ENCODE peak calls at places on chromosomes 13 and 19, in nine cellular contexts. P is A549, Z is AG04450, V is Peyer's patch, R is tibial nerve, X is right lobe of liver, I is tibial artery, F is left ventricle myocardium inferior, O is upper lobe of left lung. L is an unnamed sample.

GRCh38 chr19:42436006-42436405 is 6.7 kb downstream of the CXCL17 start:
- DNase-seq in P (no peak), Z (no peak), V (no peak), R (peak; percentile 35), X (no peak), I (no peak), F (no peak), O (peak; percentile 78), L (no peak)

GRCh38 chr13:102700088-102701031 is 5.5 kb upstream of the METTL21C start:
- DNase-seq in P (no peak), Z (no peak), V (no peak), R (no peak), X (no peak), I (peak; percentile 31), F (no peak), O (no peak), L (no peak)

GRCh38 chr13:79119578-79120107 is 286.4 kb downstream of the RBM26 start:
- DNase-seq in P (no peak), Z (no peak), V (no peak), R (no peak), X (no peak), I (no peak), F (no peak), O (no peak), L (no peak)

GRCh38 chr13:97223711-97224461 is 1.8 kb downstream of the MBNL2 start:
- DNase-seq in P (peak; percentile 53), Z (peak; percentile 83), V (peak; percentile 62), R (no peak), X (peak; percentile 54), I (peak; percentile 72), F (peak; percentile 29), O (peak; percentile 81), L (peak; percentile 51)

GRCh38 chr19:7916908-7917291 is 2.3 kb downstream of the TGFBR3L start:
- DNase-seq in P (no peak), Z (no peak), V (no peak), R (no peak), X (peak; percentile 52), I (no peak), F (no peak), O (no peak), L (no peak)

GRCh38 chr13:22061371-22061805 is 390.5 kb downstream of the FGF9 start:
- DNase-seq in P (no peak), Z (no peak), V (no peak), R (no peak), X (no peak), I (no peak), F (no peak), O (no peak), L (no peak)

GRCh38 chr19:19686580-19686979 is 17.9 kb downstream of the ZNF101 start:
- DNase-seq in P (no peak), Z (no peak), V (no peak), R (no peak), X (no peak), I (no peak), F (no peak), O (no peak), L (no peak)

GRCh38 chr13:22041741-22042140 is 370.9 kb downstream of the FGF9 start:
- DNase-seq in P (no peak), Z (no peak), V (no peak), R (no peak), X (no peak), I (no peak), F (no peak), O (no peak), L (no peak)

GRCh38 chr19:6817179-6817578 is 44.7 kb downstream of the VAV1 start:
- DNase-seq in P (no peak), Z (no peak), V (no peak), R (no peak), X (no peak), I (no peak), F (no peak), O (no peak), L (no peak)
- H3K9me3 ChIP-seq in P (peaks cover 12% of the 10 kb centered on the region), Z (peaks cover 41% of the 10 kb centered on the region), V (no peaks in the 10 kb centered on the region), R (no peaks in the 10 kb centered on the region), X (no peaks in the 10 kb centered on the region), I (no peaks in the 10 kb centered on the region), F (peaks cover 36% of the 10 kb centered on the region), O (no peaks in the 10 kb centered on the region), L (no peaks in the 10 kb centered on the region)

DNA sequence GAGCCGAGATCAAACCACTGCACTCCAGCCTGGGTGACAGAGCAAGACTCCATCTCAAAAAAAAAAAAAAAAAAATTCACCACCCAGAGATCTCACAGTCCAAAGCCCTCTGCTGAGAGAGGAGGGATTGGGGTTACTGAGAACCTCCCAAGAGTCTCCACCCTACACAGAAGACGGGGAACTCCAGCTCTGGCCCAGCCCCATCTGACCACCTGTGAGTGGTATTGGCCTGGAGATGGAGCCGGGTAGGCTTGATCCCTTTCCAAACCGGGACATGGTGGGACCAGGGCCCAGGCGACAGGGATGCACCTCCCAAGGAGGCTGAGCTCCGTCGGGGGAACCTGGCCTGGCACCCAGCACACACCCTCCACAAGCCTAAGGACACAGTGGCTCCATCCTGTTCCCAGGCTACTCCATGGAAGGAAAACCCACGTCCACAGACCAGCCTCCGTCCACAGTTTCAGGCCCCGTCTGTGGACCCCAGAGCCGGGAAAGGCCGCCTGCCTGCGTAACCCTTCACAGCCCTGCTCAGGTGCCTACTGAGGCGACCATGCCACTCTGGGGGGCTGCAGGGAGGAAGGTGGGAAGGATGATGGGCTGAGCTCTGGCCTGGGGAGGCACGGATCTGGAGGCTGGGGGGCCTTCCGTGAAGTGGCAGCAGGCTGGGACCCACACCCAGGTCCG is 1.8 kb downstream of the TMEM259 start:
- DNase-seq in P (no peak), Z (no peak), V (no peak), R (no peak), X (no peak), I (no peak), F (peak; percentile 15), O (no peak), L (no peak)
- H3K4me3 ChIP-seq in P (peak overlapping the region; percentile 81), Z (peak overlapping the region; percentile 91), V (peak overlapping the region; percentile 89), R (no peak overlapping the region), X (peak overlapping the region; percentile 72), I (peak overlapping the region; percentile 96), F (peak overlapping the region; percentile 89), O (peak overlapping the region; percentile 99), L (peak overlapping the region; percentile 62)

GRCh38 chr19:13062317-13062716 is 40.3 kb downstream of the LYL1 start:
- DNase-seq in P (no peak), Z (no peak), V (no peak), R (no peak), X (no peak), I (no peak), F (no peak), O (no peak), L (no peak)

GRCh38 chr19:13060964-13061927 is 41.4 kb downstream of the LYL1 start:
- DNase-seq in P (peak; percentile 68), Z (no peak), V (peak; percentile 82), R (peak; percentile 85), X (peak; percentile 79), I (peak; percentile 84), F (peak; percentile 89), O (peak; percentile 83), L (peak; percentile 82)

GRCh38 chr19:13063461-13064091 is 39.1 kb downstream of the LYL1 start:
- DNase-seq in P (no peak), Z (no peak), V (no peak), R (no peak), X (no peak), I (peak; percentile 56), F (peak; percentile 67), O (no peak), L (no peak)

GRCh38 chr19:13066231-13066630 is 36.4 kb downstream of the LYL1 start:
- DNase-seq in P (no peak), Z (no peak), V (no peak), R (no peak), X (no peak), I (no peak), F (no peak), O (no peak), L (no peak)

GRCh38 chr19:13064092-13064489 is 38.6 kb downstream of the LYL1 start:
- DNase-seq in P (no peak), Z (no peak), V (no peak), R (no peak), X (no peak), I (no peak), F (peak; percentile 68), O (no peak), L (no peak)
- TF ChIP-seq CTCF in P (no peak), Z (no peak), V (no peak), R (no peak), X (no peak), I (no peak), F (no peak), O (no peak), L (no peak)

DNA sequence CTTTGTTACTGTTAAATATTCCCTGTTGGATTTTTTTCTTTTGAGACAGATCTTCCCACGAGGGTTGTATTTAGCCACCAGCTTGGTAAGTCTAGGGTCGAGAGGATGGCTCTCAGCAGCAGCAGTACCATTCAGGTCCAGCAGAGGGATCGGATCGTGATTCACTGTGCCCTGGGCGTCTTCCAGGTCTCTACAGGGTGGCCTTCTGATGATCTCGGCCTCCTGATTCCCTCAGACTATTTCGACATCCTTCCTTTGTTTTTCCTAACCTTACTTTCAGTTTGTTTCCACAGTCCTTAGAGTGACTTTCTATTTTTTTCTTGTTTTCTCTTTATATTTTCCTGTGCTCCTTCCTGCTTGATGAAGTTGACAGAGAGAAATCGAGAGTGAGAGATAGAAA is 1436.9 kb downstream of the UQCRFS1 start:
- DNase-seq in P (peak; percentile 84), Z (no peak), V (no peak), R (no peak), X (no peak), I (no peak), F (no peak), O (peak; percentile 33), L (peak; percentile 57)
- H3K9me3 ChIP-seq in P (peaks cover 93% of the 10 kb centered on the region), Z (peaks cover 31% of the 10 kb centered on the region), V (peaks cover 4% of the 10 kb centered on the region), R (no peaks in the 10 kb centered on the region), X (no peaks in the 10 kb centered on the region), I (no peaks in the 10 kb centered on the region), F (peaks cover 5% of the 10 kb centered on the region), O (peaks cover 18% of the 10 kb centered on the region), L (peaks cover 7% of the 10 kb centered on the region)

GRCh38 chr19:9720541-9720940 is 45.6 kb upstream of the ZNF562 start:
- DNase-seq in P (no peak), Z (no peak), V (no peak), R (no peak), X (no peak), I (no peak), F (no peak), O (no peak), L (no peak)

GRCh38 chr19:9727644-9728043 is 40.9 kb downstream of the ZNF846 start:
- DNase-seq in P (no peak), Z (no peak), V (no peak), R (no peak), X (no peak), I (no peak), F (no peak), O (no peak), L (no peak)

GRCh38 chr19:9724157-9724556 is 44.4 kb downstream of the ZNF846 start:
- DNase-seq in P (no peak), Z (no peak), V (no peak), R (no peak), X (no peak), I (no peak), F (no peak), O (no peak), L (no peak)

DNA sequence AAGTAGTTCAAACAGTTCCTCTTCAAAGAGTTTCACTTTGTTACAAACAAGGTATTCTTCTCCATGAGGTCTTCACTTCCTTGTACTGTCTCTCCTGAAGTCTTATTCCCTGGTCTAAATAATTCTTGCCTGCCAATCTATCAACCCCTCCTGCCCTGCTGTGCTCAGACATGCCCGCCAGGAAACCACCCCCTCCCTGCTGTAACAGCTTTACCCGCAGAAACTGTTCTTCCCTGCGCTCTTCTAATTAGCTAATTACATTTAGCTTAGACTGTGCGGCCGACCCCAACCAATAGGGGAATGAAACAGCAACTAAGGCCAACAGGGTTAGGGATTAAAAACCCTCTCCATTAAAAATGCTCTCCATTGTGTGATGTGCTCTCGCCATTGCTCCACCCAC is 46.7 kb downstream of the ZNF846 start:
- DNase-seq in P (no peak), Z (no peak), V (no peak), R (no peak), X (no peak), I (no peak), F (no peak), O (no peak), L (no peak)
- H3K4me3 ChIP-seq in P (no peak overlapping the region), Z (no peak overlapping the region), V (no peak overlapping the region), R (no peak overlapping the region), X (no peak overlapping the region), I (no peak overlapping the region), F (no peak overlapping the region), O (no peak overlapping the region), L (no peak overlapping the region)